ENCODE peak calls at places on chromosomes 11 and 22, in six cellular contexts. S, J, Q, R, X and E are unnamed samples.
A peak's percentile ranks its signal among the peaks of the same experiment; 100 is the strongest.

GRCh38 chr11:26150046-26150445 is 181.9 kb upstream of the ANO3 start:
- DNase-seq in Q (no peak), R (no peak), J (peak; percentile 50), S (no peak), X (no peak), E (no peak)

GRCh38 chr11:107969219-107969618 is 39.5 kb upstream of the CUL5 start:
- DNase-seq in S (no peak), R (no peak), J (no peak), Q (no peak), X (no peak), E (no peak)

GRCh38 chr11:3121931-3122774 is 43.0 kb downstream of the OSBPL5 start:
- DNase-seq in Q (no peak), S (no peak), X (no peak), R (peak; percentile 15), J (no peak), E (no peak)

GRCh38 chr22:31122532-31123291 is at the start of gene INPP5J:
- DNase-seq in J (peak; percentile 80), R (peak; percentile 59), Q (no peak), S (no peak), X (no peak), E (no peak)

GRCh38 chr11:131504199-131504949 is 134.0 kb downstream of the NTM start:
- DNase-seq in X (no peak), J (peak; percentile 91), S (no peak), R (no peak), Q (peak; percentile 3), E (no peak)

GRCh38 chr22:42353883-42354727 is 78.1 kb downstream of the NFAM1 start:
- DNase-seq in R (no peak), S (no peak), X (no peak), Q (no peak), J (no peak), E (no peak)

GRCh38 chr11:130318031-130318673 is 3.4 kb upstream of the ZBTB44 start:
- DNase-seq in X (no peak), R (no peak), S (no peak), Q (no peak), J (no peak), E (no peak)

GRCh38 chr22:38016182-38017078 is 32.1 kb upstream of the SOX10 start:
- DNase-seq in J (no peak), Q (no peak), R (peak; percentile 45), S (no peak), X (no peak), E (no peak)

GRCh38 chr11:86477495-86478155 is 102.9 kb downstream of the CCDC81 start:
- DNase-seq in Q (no peak), R (no peak), X (no peak), S (no peak), J (no peak), E (no peak)

GRCh38 chr22:26553056-26553752 is 36.7 kb downstream of the TPST2 start:
- DNase-seq in X (no peak), S (no peak), J (peak; percentile 36), R (no peak), Q (peak; percentile 34), E (no peak)

GRCh38 chr11:8192016-8192895 is 23.4 kb upstream of the RIC3 start:
- DNase-seq in S (no peak), X (no peak), J (peak; percentile 77), Q (peak; percentile 54), R (peak; percentile 46), E (peak; percentile 34)

GRCh38 chr11:58762284-58763119 is 30.8 kb upstream of the GLYAT start:
- DNase-seq in R (no peak), Q (no peak), S (no peak), X (no peak), J (no peak), E (no peak)

GRCh38 chr11:111512296-111513239 is at the start of gene BTG4:
- DNase-seq in Q (no peak), R (no peak), X (no peak), J (peak; percentile 53), S (no peak), E (no peak)

GRCh38 chr11:86192858-86193257 is 51.7 kb upstream of the EED start:
- DNase-seq in R (no peak), Q (peak; percentile 30), X (no peak), S (no peak), J (peak; percentile 98), E (no peak)

GRCh38 chr22:38097058-38097457 is 13.1 kb upstream of the SLC16A8 start:
- DNase-seq in J (no peak), R (no peak), S (no peak), Q (no peak), X (no peak), E (no peak)

GRCh38 chr11:67468835-67469811 is at the start of gene TMEM134:
- DNase-seq in Q (peak; percentile 96), J (peak; percentile 79), R (peak; percentile 94), S (peak; percentile 90), X (peak; percentile 85), E (peak; percentile 89)

GRCh38 chr11:36500315-36500721 is 9.8 kb downstream of the TRAF6 start:
- DNase-seq in S (no peak), X (no peak), R (no peak), J (no peak), Q (no peak), E (no peak)

GRCh38 chr11:118602331-118602730 is 5.1 kb upstream of the PHLDB1 start:
- DNase-seq in Q (no peak), X (no peak), R (peak; percentile 52), J (no peak), S (no peak), E (no peak)

GRCh38 chr11:69483696-69484426 is 2.4 kb downstream of the LINC01488 start:
- DNase-seq in Q (no peak), J (no peak), S (no peak), R (peak; percentile 9), X (no peak), E (no peak)

GRCh38 chr11:125941241-125941605 is 4.6 kb upstream of the VSIG10L2 start:
- DNase-seq in S (no peak), J (no peak), Q (no peak), X (no peak), R (no peak), E (no peak)

GRCh38 chr11:86660011-86660595 is 12.3 kb downstream of the ME3 start:
- DNase-seq in X (no peak), R (no peak), Q (no peak), S (no peak), J (no peak), E (no peak)

GRCh38 chr11:63518548-63518947 is 12.7 kb downstream of the LGALS12 start:
- DNase-seq in Q (no peak), J (no peak), X (no peak), R (no peak), S (no peak), E (no peak)

GRCh38 chr11:7577226-7577882 is 63.6 kb downstream of the PPFIBP2 start:
- DNase-seq in S (no peak), Q (no peak), R (peak; percentile 40), J (no peak), X (no peak), E (no peak)

GRCh38 chr11:63505857-63506528 is at the start of gene LGALS12:
- DNase-seq in J (no peak), Q (no peak), S (no peak), X (no peak), R (no peak), E (no peak)

GRCh38 chr11:1834791-1835670 is at the start of gene SYT8:
- DNase-seq in Q (no peak), S (no peak), X (no peak), R (no peak), J (no peak), E (no peak)

GRCh38 chr11:45653277-45653676 is 12.1 kb downstream of the CHST1 start:
- DNase-seq in X (no peak), S (no peak), J (no peak), Q (no peak), R (no peak), E (no peak)

GRCh38 chr11:67374571-67375276 is 1.3 kb upstream of the CLCF1 start:
- DNase-seq in S (no peak), R (no peak), X (no peak), Q (no peak), J (no peak), E (no peak)